ENCODE peak calls at places on chromosomes 6 and 20, in ten cellular contexts. B is prostate gland, Y is heart left ventricle, X is HCT116, J is testis, U is lower leg skin, S is IMR-90, I is esophagus squamous epithelium, T is spleen, D is body of pancreas. K is an unnamed sample.

GRCh38 chr20:15100506-15101160 is 763.2 kb upstream of the FLRT3 start:
- DNase-seq in B (no peak), Y (no peak), X (no peak), J (no peak), U (no peak), S (no peak), I (no peak), T (no peak), D (no peak), K (no peak)

GRCh38 chr20:25499855-25500434 is 85.4 kb downstream of the NINL start:
- DNase-seq in B (no peak), Y (no peak), X (no peak), J (no peak), U (no peak), S (no peak), I (no peak), T (no peak), D (no peak), K (no peak)

GRCh38 chr6:85130743-85131142 is 319.1 kb upstream of the NT5E start:
- DNase-seq in B (no peak), Y (no peak), X (no peak), J (no peak), U (no peak), S (no peak), I (no peak), T (no peak), D (no peak), K (no peak)

GRCh38 chr20:56843386-56843785 is 214.3 kb downstream of the TFAP2C start:
- DNase-seq in B (no peak), Y (no peak), X (no peak), J (no peak), U (no peak), S (no peak), I (no peak), T (no peak), D (no peak), K (no peak)

GRCh38 chr6:76701610-76702009 is 629.1 kb upstream of the IMPG1 start:
- DNase-seq in B (no peak), Y (no peak), X (no peak), J (no peak), U (no peak), S (no peak), I (no peak), T (no peak), D (no peak), K (no peak)

GRCh38 chr6:167564416-167565250 is 239.7 kb downstream of the TTLL2 start:
- DNase-seq in B (no peak), Y (no peak), X (no peak), J (peak; percentile 9), U (peak; percentile 68), S (no peak), I (no peak), T (no peak), D (no peak), K (no peak)

GRCh38 chr20:38167851-38168760 is 3.0 kb upstream of the TGM2 start:
- DNase-seq in B (no peak), Y (peak; percentile 89), X (no peak), J (no peak), U (no peak), S (peak; percentile 96), I (no peak), T (peak; percentile 86), D (peak; percentile 33), K (peak; percentile 97)

GRCh38 chr20:57352305-57352704 is 1.2 kb downstream of the RAE1 start:
- DNase-seq in B (no peak), Y (no peak), X (no peak), J (no peak), U (no peak), S (no peak), I (no peak), T (no peak), D (no peak), K (no peak)

GRCh38 chr6:168506460-168506859 is 65.5 kb downstream of the SMOC2 start:
- DNase-seq in B (no peak), Y (no peak), X (no peak), J (no peak), U (no peak), S (no peak), I (no peak), T (no peak), D (no peak), K (no peak)

GRCh38 chr20:25623225-25623735 is 534 bp downstream of the NANP start:
- DNase-seq in B (peak; percentile 28), Y (peak; percentile 46), X (peak; percentile 0), J (peak; percentile 65), U (peak; percentile 88), S (peak; percentile 24), I (no peak), T (peak; percentile 87), D (peak; percentile 44), K (peak; percentile 60)

GRCh38 chr6:63882208-63882607 is 246.6 kb downstream of the PHF3 start:
- DNase-seq in B (no peak), Y (no peak), X (peak; percentile 7), J (no peak), U (no peak), S (no peak), I (no peak), T (no peak), D (no peak), K (no peak)

GRCh38 chr6:105810105-105810921 is 275.8 kb upstream of the PRDM1 start:
- DNase-seq in B (no peak), Y (peak; percentile 47), X (peak; percentile 35), J (no peak), U (no peak), S (peak; percentile 91), I (no peak), T (no peak), D (no peak), K (no peak)

GRCh38 chr6:111550953-111551352 is 54.7 kb downstream of the TRAF3IP2 start:
- DNase-seq in B (no peak), Y (no peak), X (no peak), J (no peak), U (no peak), S (no peak), I (no peak), T (no peak), D (no peak), K (no peak)

DNA sequence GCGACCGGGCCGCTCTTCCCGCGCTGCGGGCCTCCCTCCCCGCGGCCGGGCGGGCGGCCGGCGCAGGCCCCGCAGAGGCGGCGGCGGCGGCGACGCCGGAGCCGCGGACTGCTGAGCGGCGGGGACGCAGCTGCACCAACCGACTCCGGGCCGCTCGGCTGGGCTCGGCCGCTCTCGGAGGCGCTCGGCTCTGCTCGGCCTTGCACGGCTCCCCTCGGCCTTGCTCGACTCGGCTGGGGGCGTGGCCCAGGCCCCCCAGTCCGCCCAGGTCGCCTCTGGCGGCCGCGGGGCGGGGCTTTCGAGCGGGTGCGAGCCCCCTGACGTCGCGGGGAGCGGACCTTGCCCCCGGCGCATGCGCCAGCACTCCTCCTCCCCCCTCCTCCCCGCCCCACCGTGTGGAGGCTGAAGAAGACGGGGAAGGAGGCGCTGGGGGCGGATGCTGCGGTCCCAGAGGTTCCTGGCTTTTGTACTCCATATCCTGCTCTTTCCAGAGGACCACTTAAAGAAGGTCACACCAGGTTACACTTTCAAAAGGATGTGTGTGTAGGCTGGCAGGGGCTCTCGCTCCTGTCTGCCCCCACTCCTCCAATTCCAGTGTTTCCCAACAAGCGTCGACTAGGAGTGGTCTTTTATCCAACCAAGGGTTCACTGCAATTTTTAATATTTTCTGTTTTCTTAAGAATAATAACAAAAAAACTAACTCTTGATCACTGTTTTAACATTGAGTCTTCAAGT is at the start of gene ZHX3:
- DNase-seq in B (peak; percentile 92), Y (peak; percentile 98), X (peak; percentile 85), J (peak; percentile 97), U (peak; percentile 99), S (peak; percentile 94), I (peak; percentile 54), T (peak; percentile 99), D (peak; percentile 96), K (peak; percentile 98)
- TF ChIP-seq POLR2A in B (peak; percentile 58), Y (peak; percentile 60), X (no peak), J (no peak), U (no peak), S (no peak), I (no peak), T (no peak), D (peak; percentile 59), K (peak; percentile 63)

DNA sequence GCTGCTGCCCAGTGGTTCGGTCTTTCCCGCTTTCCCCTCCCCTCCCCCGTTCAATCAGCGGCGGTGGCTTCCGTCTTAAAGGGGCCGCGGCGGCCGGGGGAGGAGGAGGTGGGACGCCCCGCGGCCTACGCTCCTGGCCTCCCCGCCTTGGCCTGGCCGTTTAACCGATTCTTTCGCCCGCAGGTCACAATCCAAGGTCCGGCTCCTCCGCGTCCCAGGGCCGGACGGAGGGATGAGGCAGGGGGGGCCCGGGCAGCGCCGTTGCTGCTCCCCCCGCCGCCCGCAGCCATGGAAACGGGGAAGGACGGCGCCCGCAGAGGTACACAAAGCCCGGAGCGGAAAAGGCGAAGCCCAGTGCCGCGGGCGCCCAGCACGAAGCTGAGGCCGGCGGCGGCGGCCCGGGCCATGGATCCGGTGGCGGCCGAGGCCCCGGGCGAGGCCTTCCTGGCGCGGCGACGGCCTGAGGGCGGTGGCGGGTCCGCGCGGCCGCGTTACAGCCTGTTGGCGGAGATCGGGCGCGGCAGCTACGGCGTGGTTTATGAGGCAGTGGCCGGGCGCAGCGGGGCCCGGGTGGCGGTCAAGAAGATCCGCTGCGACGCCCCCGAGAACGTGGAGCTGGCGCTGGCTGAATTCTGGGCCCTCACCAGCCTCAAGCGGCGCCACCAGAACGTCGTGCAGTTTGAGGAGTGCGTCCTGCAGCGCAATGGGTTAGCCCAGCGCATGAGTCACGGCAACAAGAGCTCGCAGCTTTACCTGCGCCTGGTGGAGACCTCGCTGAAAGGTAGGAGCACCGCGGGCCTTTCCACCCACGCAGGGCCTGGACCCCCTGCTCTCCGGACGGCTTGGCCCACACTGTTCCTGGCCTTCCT is 1.2 kb downstream of the STK35 start:
- DNase-seq in B (peak; percentile 81), Y (peak; percentile 90), X (peak; percentile 76), J (peak; percentile 87), U (peak; percentile 96), S (peak; percentile 80), I (peak; percentile 73), T (peak; percentile 97), D (peak; percentile 87), K (peak; percentile 91)
- TF ChIP-seq CTCF in B (no peak), Y (no peak), X (no peak), J (peak; percentile 25), U (peak; percentile 38), S (no peak), I (no peak), T (peak; percentile 7), D (no peak), K (no peak)

GRCh38 chr6:166505133-166505905 is 81.2 kb downstream of the RAMACL start:
- DNase-seq in B (no peak), Y (no peak), X (no peak), J (no peak), U (peak; percentile 76), S (no peak), I (no peak), T (no peak), D (no peak), K (no peak)
- TF ChIP-seq POLR2A in B (no peak), Y (no peak), X (no peak), J (no peak), U (no peak), S (no peak), I (no peak), T (no peak), D (no peak), K (no peak)

DNA sequence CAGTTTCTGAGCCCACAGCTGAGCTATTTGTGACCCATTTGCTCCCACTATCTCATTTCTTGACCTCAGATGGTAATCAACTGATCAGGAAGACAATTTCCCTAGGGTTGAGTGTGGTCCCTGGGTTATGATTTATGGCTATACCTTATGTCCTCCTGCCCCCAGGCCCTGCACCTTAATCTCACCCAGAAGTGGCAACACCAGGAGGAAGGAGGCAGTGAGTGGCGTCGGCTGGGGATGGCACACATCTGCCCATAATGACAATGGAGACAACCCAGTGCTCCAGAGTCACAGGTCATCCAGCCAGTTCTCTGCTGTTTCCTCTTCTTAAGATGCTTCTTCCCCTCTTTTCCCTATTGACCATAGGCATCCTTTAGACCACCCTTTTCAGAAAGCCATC is 8.1 kb downstream of the TRIM10 start:
- DNase-seq in B (no peak), Y (no peak), X (no peak), J (no peak), U (no peak), S (no peak), I (no peak), T (no peak), D (no peak), K (no peak)
- TF ChIP-seq CTCF in B (no peak), Y (no peak), X (no peak), J (no peak), U (no peak), S (no peak), I (no peak), T (no peak), D (no peak), K (no peak)